ENCODE peak calls at places on chromosomes 4 and X, in nine cellular contexts. P, W, G, K, S, M, T, L and O are unnamed samples.

GRCh38 chr4:166146806-166147540 is 273.9 kb downstream of the TLL1 start:
- DNase-seq in G (no peak), K (no peak), S (no peak), W (no peak), P (no peak), T (no peak), M (no peak), L (no peak), O (no peak)

GRCh38 chr4:133152330-133152791 is 3.3 kb downstream of the PCDH10 start:
- DNase-seq in K (no peak), L (no peak), W (no peak), S (no peak), P (no peak), M (no peak), G (no peak), T (no peak), O (peak; percentile 68)

GRCh38 chrX:5724123-5724522 is 504.5 kb downstream of the NLGN4X start:
- DNase-seq in G (no peak), T (no peak), M (no peak), K (no peak), W (no peak), L (no peak), P (no peak), S (no peak), O (no peak)

GRCh38 chrX:16487620-16488380 is 162.2 kb upstream of the S100G start:
- DNase-seq in G (no peak), S (no peak), M (no peak), T (no peak), P (no peak), W (no peak), K (no peak), L (peak; percentile 66), O (no peak)

GRCh38 chr4:70183168-70183939 is 12.2 kb upstream of the ODAM start:
- DNase-seq in L (peak; percentile 48), S (no peak), W (no peak), M (peak; percentile 57), P (peak; percentile 7), T (no peak), K (peak; percentile 22), G (no peak), O (no peak)

GRCh38 chr4:75243570-75243969 is 270.6 kb downstream of the RCHY1 start:
- DNase-seq in G (no peak), M (no peak), S (no peak), P (peak; percentile 20), K (no peak), T (peak; percentile 42), L (no peak), W (no peak), O (no peak)

GRCh38 chrX:101749436-101749835 is 89.8 kb upstream of the ARMCX2 start:
- DNase-seq in G (no peak), P (no peak), T (no peak), W (no peak), M (peak; percentile 1), K (no peak), S (no peak), L (no peak), O (no peak)

GRCh38 chrX:119885554-119886428 is 9.9 kb upstream of the AKAP14 start:
- DNase-seq in W (peak; percentile 43), G (no peak), L (peak; percentile 13), P (no peak), S (no peak), T (no peak), M (peak; percentile 72), K (peak; percentile 19), O (no peak)

GRCh38 chr4:30946288-30946687 is 226.1 kb downstream of the PCDH7 start:
- DNase-seq in S (no peak), G (no peak), M (no peak), T (no peak), W (no peak), P (no peak), L (no peak), K (no peak), O (no peak)

GRCh38 chr4:132540268-132540667 is 608.8 kb upstream of the PCDH10 start:
- DNase-seq in L (no peak), P (no peak), S (no peak), K (no peak), M (no peak), G (no peak), W (no peak), T (no peak), O (no peak)

GRCh38 chr4:10179957-10180602 is 63.5 kb upstream of the WDR1 start:
- DNase-seq in K (no peak), S (no peak), W (no peak), P (no peak), G (no peak), T (no peak), L (peak; percentile 40), M (no peak), O (no peak)

GRCh38 chr4:165325732-165326512 is 1.5 kb upstream of the MSMO1 start:
- DNase-seq in P (no peak), S (no peak), G (no peak), K (peak; percentile 55), T (no peak), L (peak; percentile 93), M (peak; percentile 18), W (no peak), O (no peak)

GRCh38 chr4:103493450-103494159 is 226.2 kb downstream of the TACR3 start:
- DNase-seq in K (no peak), S (no peak), L (no peak), G (no peak), T (no peak), P (no peak), M (no peak), W (no peak), O (no peak)

GRCh38 chr4:4753643-4754042 is 105.8 kb upstream of the MSX1 start:
- DNase-seq in M (no peak), L (no peak), W (no peak), K (no peak), G (no peak), P (no peak), T (no peak), S (no peak), O (no peak)

GRCh38 chr4:1171306-1172227 is 816 bp downstream of the SPON2 start:
- DNase-seq in G (peak; percentile 70), L (no peak), T (no peak), M (no peak), W (peak; percentile 55), S (no peak), K (peak; percentile 27), P (peak; percentile 50), O (peak; percentile 89)

GRCh38 chr4:1170156-1170804 is 2.1 kb downstream of the SPON2 start:
- DNase-seq in W (no peak), G (peak; percentile 69), P (no peak), K (no peak), M (no peak), T (no peak), S (no peak), L (no peak), O (peak; percentile 83)

GRCh38 chr4:1172971-1173757 is 781 bp upstream of the SPON2 start:
- DNase-seq in K (peak; percentile 26), W (peak; percentile 51), M (peak; percentile 61), G (peak; percentile 74), L (peak; percentile 78), P (no peak), S (peak; percentile 50), T (no peak), O (no peak)

GRCh38 chr4:1170805-1171305 is 1.5 kb downstream of the SPON2 start:
- DNase-seq in T (no peak), P (no peak), W (no peak), L (no peak), K (no peak), G (peak; percentile 71), M (no peak), S (no peak), O (peak; percentile 85)

GRCh38 chr4:1172228-1172851 is at the start of gene SPON2:
- DNase-seq in M (no peak), G (peak; percentile 70), P (no peak), W (peak; percentile 60), K (peak; percentile 35), S (peak; percentile 50), T (no peak), L (peak; percentile 27), O (peak; percentile 86)
- TF ChIP-seq POLR2A in M (no peak), G (no peak), P (peak; percentile 34), W (no peak), K (no peak), S (no peak), T (no peak), L (no peak), O (no peak)

GRCh38 chr4:14149469-14150030 is 522.0 kb upstream of the BOD1L1 start:
- DNase-seq in P (no peak), W (no peak), M (no peak), G (no peak), T (no peak), K (peak; percentile 65), S (no peak), L (peak; percentile 10), O (no peak)

DNA sequence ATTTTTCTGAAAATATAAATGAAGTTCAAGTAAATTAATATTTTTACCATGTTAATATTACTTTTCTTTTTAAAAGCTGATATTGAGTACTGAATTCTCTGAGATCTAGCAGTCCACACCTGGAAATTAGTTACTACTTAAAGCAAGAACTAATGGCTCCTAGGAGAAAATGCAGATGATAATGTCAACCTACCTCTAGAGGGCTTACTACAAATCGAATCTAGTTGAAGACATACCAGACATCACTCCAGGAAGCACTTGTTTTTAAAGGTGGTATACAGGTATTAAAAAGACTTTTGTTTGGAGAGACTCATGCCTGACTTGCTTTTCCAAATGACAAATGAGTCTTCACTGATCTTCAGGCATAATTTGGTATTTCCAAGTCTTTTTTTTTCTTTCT is 516.4 kb upstream of the BOD1L1 start:
- DNase-seq in W (no peak), K (no peak), T (no peak), L (peak; percentile 6), M (peak; percentile 24), P (no peak), S (no peak), G (no peak), O (no peak)
- TF ChIP-seq CTCF in W (peak; percentile 5), K (no peak), T (no peak), L (no peak), M (no peak), P (no peak), S (no peak), G (no peak), O (no peak)

DNA sequence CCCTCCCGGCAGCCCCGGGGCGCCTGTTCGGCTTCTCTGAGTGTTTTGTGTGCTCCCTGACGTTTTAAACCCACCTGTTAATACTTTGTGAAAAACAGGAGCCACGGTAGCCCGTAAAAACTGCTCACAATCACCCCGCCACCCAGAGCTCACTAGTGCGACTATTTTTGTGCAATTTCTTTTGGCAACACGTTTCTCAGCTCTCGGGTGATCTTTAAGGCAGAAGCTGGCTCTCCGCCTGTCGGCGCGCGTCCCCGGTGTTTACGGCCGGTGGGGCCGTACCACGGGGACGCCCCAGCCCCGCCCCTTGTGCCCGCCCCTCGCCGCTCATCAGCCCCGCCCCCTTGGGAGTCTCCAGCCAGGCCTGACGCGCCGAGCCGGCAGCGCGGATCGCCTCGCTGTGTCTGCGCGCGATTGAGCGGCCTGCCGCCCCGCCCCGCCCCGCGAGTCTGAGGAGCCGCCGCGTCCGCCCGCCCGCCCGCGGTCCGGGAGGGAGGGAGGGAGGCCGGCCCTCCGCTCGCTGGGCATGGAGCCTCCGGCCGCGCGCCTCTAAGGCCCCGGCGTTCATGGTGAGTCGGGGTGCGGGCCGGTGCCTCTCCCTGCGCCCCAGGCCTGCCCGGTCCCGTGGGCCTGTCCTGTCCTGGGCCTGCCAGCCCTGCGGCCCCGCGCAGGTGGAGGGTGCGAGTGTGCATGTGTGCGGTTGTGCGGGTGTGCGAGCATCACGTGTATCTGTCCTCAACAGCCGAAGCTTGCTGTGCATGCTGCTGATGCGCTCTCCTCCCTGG is 56.2 kb upstream of the TADA2B start:
- DNase-seq in G (peak; percentile 96), M (peak; percentile 88), P (peak; percentile 96), S (peak; percentile 95), K (peak; percentile 97), L (peak; percentile 90), W (peak; percentile 98), T (peak; percentile 96), O (peak; percentile 98)
- TF ChIP-seq POLR2A in G (no peak), M (peak; percentile 5), P (peak; percentile 86), S (peak; percentile 54), K (peak; percentile 85), L (no peak), W (peak; percentile 63), T (peak; percentile 68), O (no peak)

GRCh38 chr4:72286185-72286584 is 254.4 kb downstream of the NPFFR2 start:
- DNase-seq in G (no peak), L (peak; percentile 12), W (no peak), P (no peak), T (no peak), K (no peak), M (peak; percentile 2), S (no peak), O (no peak)
- TF ChIP-seq CTCF in G (no peak), L (peak; percentile 27), W (no peak), P (no peak), T (peak; percentile 19), K (no peak), M (no peak), S (no peak), O (no peak)